ENCODE peak calls at places on chromosomes 11 and 22, in eight cellular contexts. Y is right lobe of liver, W is pancreas, H is heart right ventricle, K is spleen, O is PC-9, Z is tibial artery, F is heart left ventricle. M is an unnamed sample.

GRCh38 chr11:106466441-106467190 is 389.2 kb downstream of the AASDHPPT start:
- DNase-seq in Y (no peak), W (no peak), H (no peak), K (no peak), O (no peak), Z (no peak), F (no peak), M (no peak)

GRCh38 chr11:120827820-120828219 is 196.1 kb upstream of the TBCEL start:
- DNase-seq in Y (no peak), W (no peak), H (no peak), K (peak; percentile 18), O (no peak), Z (no peak), F (no peak), M (no peak)

GRCh38 chr11:13939952-13940610 is 22.4 kb upstream of the SPON1 start:
- DNase-seq in Y (no peak), W (no peak), H (no peak), K (no peak), O (peak; percentile 66), Z (no peak), F (no peak), M (no peak)

GRCh38 chr11:75303544-75304224 is 47.8 kb downstream of the ARRB1 start:
- DNase-seq in Y (no peak), W (no peak), H (no peak), K (no peak), O (no peak), Z (no peak), F (no peak), M (no peak)

GRCh38 chr11:64436025-64436424 is 77.1 kb downstream of the RPS6KA4 start:
- DNase-seq in Y (no peak), W (no peak), H (no peak), K (no peak), O (peak; percentile 62), Z (no peak), F (no peak), M (no peak)

GRCh38 chr11:92380882-92381281 is 156.3 kb downstream of the FAT3 start:
- DNase-seq in Y (no peak), W (no peak), H (no peak), K (no peak), O (no peak), Z (no peak), F (no peak), M (no peak)

GRCh38 chr11:59776210-59777066 is 21.3 kb downstream of the STX3 start:
- DNase-seq in Y (no peak), W (no peak), H (no peak), K (no peak), O (peak; percentile 57), Z (no peak), F (no peak), M (no peak)

GRCh38 chr11:126438691-126439090 is 83.2 kb downstream of the ST3GAL4 start:
- DNase-seq in Y (no peak), W (no peak), H (no peak), K (no peak), O (no peak), Z (no peak), F (no peak), M (no peak)

GRCh38 chr11:119317592-119318239 is 786 bp upstream of the MCAM start:
- DNase-seq in Y (no peak), W (no peak), H (no peak), K (no peak), O (no peak), Z (no peak), F (no peak), M (no peak)

GRCh38 chr11:67644042-67644441 is 4.5 kb upstream of the TBX10 start:
- DNase-seq in Y (no peak), W (no peak), H (no peak), K (no peak), O (peak; percentile 32), Z (no peak), F (no peak), M (no peak)

GRCh38 chr22:27919222-27919942 is at the start of gene PITPNB:
- DNase-seq in Y (peak; percentile 99), W (peak; percentile 100), H (peak; percentile 97), K (peak; percentile 100), O (peak; percentile 94), Z (peak; percentile 93), F (peak; percentile 98), M (peak; percentile 97)

GRCh38 chr11:36432093-36432469 is 78.0 kb downstream of the TRAF6 start:
- DNase-seq in Y (no peak), W (no peak), H (no peak), K (no peak), O (no peak), Z (no peak), F (no peak), M (no peak)
- TF ChIP-seq CTCF in Y (no peak), W (no peak), H (no peak), K (no peak), O (no peak), Z (no peak), F (no peak), M (no peak)

DNA sequence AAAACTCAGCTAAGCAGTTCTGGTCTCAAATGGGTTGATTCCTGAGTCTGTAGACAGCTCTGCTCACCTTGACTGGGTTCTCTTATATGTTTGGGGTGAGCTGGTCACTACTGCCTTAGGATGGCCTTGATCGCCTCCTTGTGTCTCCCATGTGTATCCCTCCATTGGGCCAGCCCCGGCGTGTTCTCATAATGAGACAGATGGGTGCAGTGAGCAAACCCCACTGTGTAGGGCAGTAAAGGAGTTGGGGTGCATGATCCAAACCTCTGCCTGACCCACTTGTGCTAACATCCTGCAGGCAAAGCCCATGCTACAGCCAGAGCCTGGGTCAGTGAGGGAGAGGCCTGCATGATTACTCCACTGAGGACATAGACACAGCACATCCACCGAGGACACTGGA is 657.6 kb downstream of the BRD1 start:
- DNase-seq in Y (no peak), W (peak; percentile 28), H (no peak), K (no peak), O (no peak), Z (no peak), F (no peak), M (no peak)
- TF ChIP-seq CTCF in Y (no peak), W (no peak), H (no peak), K (no peak), O (no peak), Z (no peak), F (no peak), M (no peak)

GRCh38 chr11:47642099-47642855 is at the start of gene MTCH2:
- DNase-seq in Y (peak; percentile 97), W (peak; percentile 96), H (peak; percentile 96), K (peak; percentile 98), O (peak; percentile 98), Z (peak; percentile 94), F (peak; percentile 96), M (peak; percentile 97)
- TF ChIP-seq CTCF in Y (peak; percentile 45), W (peak; percentile 12), H (peak; percentile 32), K (peak; percentile 40), O (peak; percentile 18), Z (peak; percentile 37), F (peak; percentile 46), M (no peak)

GRCh38 chr11:17932472-17932871 is 80.4 kb downstream of the SERGEF start:
- DNase-seq in Y (no peak), W (no peak), H (no peak), K (no peak), O (no peak), Z (no peak), F (no peak), M (no peak)
- TF ChIP-seq CTCF in Y (no peak), W (no peak), H (no peak), K (no peak), O (no peak), Z (no peak), F (no peak), M (no peak)

GRCh38 chr22:46609175-46609690 is 11.0 kb upstream of the GRAMD4 start:
- DNase-seq in Y (no peak), W (no peak), H (no peak), K (peak; percentile 64), O (no peak), Z (no peak), F (no peak), M (no peak)
- TF ChIP-seq CTCF in Y (no peak), W (no peak), H (no peak), K (no peak), O (no peak), Z (no peak), F (no peak), M (no peak)

DNA sequence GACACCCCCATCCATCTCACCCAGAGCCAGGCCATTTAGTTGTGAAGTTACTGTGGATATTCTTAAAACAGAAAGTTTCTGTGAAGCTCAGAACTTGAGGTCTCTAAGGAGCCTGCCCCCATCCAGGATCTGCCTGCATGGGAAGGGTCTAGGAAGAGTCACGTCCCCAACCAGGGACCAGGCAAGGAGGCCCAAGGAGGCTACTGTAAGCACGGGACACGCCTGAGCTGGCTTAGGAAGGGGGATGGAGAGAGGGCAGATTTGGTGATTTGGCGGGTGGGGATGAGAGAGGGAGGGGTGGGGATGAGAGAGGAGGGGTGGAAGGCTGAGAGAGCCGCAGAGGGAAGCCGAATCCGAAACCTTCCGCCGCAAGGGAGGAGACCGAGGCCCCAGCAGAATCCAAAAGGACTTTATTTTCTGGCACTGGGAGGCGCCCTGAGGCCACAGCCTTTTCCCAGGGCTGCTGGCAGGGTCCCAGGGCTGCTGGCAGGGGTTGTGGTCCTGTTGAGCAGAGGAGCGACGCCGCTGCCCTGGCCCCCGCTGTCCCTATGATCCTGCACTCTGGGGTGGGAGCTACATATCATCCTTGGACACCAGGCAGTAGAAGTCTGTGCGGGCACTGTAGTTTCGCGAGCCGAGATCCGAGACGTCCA is 9.3 kb downstream of the SIGIRR start:
- DNase-seq in Y (peak; percentile 87), W (peak; percentile 62), H (no peak), K (no peak), O (no peak), Z (peak; percentile 55), F (peak; percentile 37), M (no peak)
- TF ChIP-seq CTCF in Y (peak; percentile 41), W (no peak), H (no peak), K (no peak), O (no peak), Z (no peak), F (no peak), M (no peak)

M was measured in CD14-positive monocyte.